ENCODE peak calls at places on chromosomes 11 and 22, in seven cellular contexts. P is NCI-H1105; W is CD4-positive, alpha-beta memory T cell; J is activated effector memory CD4-positive, alpha-beta T cell treated with Interleukin-2 at 50 U/mL for 16 hours; T is C1 segment of cervical spinal cord; Q is RPMI8226; B is AG08396. Z is an unnamed sample.

GRCh38 chr22:46354176-46354992 is 18.9 kb downstream of the TRMU start:
- DNase-seq in P (no peak), W (no peak), J (no peak), T (no peak), Q (no peak), B (no peak), Z (no peak)

GRCh38 chr11:79011357-79011756 is 429.5 kb downstream of the TENM4 start:
- DNase-seq in P (no peak), W (no peak), J (no peak), T (no peak), Q (no peak), B (no peak), Z (no peak)

GRCh38 chr11:17516551-17517150 is 27.6 kb downstream of the USH1C start:
- DNase-seq in P (no peak), W (no peak), J (no peak), T (peak; percentile 72), Q (no peak), B (no peak), Z (no peak)

GRCh38 chr11:75499423-75500305 is 26.1 kb downstream of the GDPD5 start:
- DNase-seq in P (no peak), W (no peak), J (no peak), T (no peak), Q (no peak), B (peak; percentile 90), Z (no peak)

GRCh38 chr11:93727985-93728791 is 13.1 kb downstream of the TAF1D start:
- DNase-seq in P (no peak), W (no peak), J (no peak), T (no peak), Q (no peak), B (peak; percentile 15), Z (no peak)

GRCh38 chr11:125583496-125583895 is 9.2 kb upstream of the STT3A start:
- DNase-seq in P (no peak), W (no peak), J (no peak), T (peak; percentile 33), Q (no peak), B (no peak), Z (no peak)

GRCh38 chr11:2577071-2578005 is 122.5 kb downstream of the KCNQ1OT1 start:
- DNase-seq in P (no peak), W (no peak), J (no peak), T (no peak), Q (no peak), B (no peak), Z (no peak)

GRCh38 chr11:68848429-68848828 is 6.7 kb upstream of the CPT1A start:
- DNase-seq in P (no peak), W (no peak), J (no peak), T (no peak), Q (no peak), B (no peak), Z (no peak)

GRCh38 chr22:29071261-29072045 is 1.4 kb upstream of the KREMEN1 start:
- DNase-seq in P (no peak), W (no peak), J (peak; percentile 8), T (no peak), Q (peak; percentile 49), B (peak; percentile 31), Z (no peak)

GRCh38 chr11:11770274-11770673 is 71.5 kb upstream of the USP47 start:
- DNase-seq in P (no peak), W (no peak), J (no peak), T (no peak), Q (no peak), B (no peak), Z (no peak)

GRCh38 chr11:46114378-46114777 is 6.9 kb downstream of the PHF21A start:
- DNase-seq in P (no peak), W (no peak), J (no peak), T (no peak), Q (no peak), B (no peak), Z (no peak)

GRCh38 chr22:28812491-28812890 is 12.1 kb upstream of the XBP1 start:
- DNase-seq in P (no peak), W (no peak), J (no peak), T (no peak), Q (peak; percentile 34), B (no peak), Z (no peak)

GRCh38 chr11:134911514-134912180 is 499.6 kb upstream of the B3GAT1 start:
- DNase-seq in P (no peak), W (no peak), J (no peak), T (no peak), Q (no peak), B (no peak), Z (no peak)

GRCh38 chr11:7031346-7031957 is 11.2 kb downstream of the NLRP14 start:
- DNase-seq in P (peak; percentile 30), W (no peak), J (no peak), T (no peak), Q (peak; percentile 78), B (no peak), Z (no peak)